ENCODE peak calls at places on chromosomes 11 and 22, in four cellular contexts. S, I, O and V are unnamed samples.

GRCh38 chr11:67239795-67240574 is 26.3 kb upstream of the GRK2 start:
- DNase-seq in S (peak; percentile 100), I (peak; percentile 89), O (peak; percentile 97), V (peak; percentile 87)

GRCh38 chr11:132142554-132142953 is 772.1 kb downstream of the NTM start:
- DNase-seq in S (no peak), I (no peak), O (no peak), V (no peak)

GRCh38 chr22:21936151-21936778 is 16.4 kb downstream of the PPM1F start:
- DNase-seq in S (no peak), I (no peak), O (peak; percentile 33), V (no peak)

GRCh38 chr11:27291954-27292641 is 70.9 kb downstream of the CCDC34 start:
- DNase-seq in S (no peak), I (no peak), O (peak; percentile 76), V (no peak)

GRCh38 chr22:46365166-46365624 is 29.7 kb downstream of the TRMU start:
- DNase-seq in S (no peak), I (no peak), O (no peak), V (no peak)

GRCh38 chr11:75325713-75326438 is 25.6 kb downstream of the ARRB1 start:
- DNase-seq in S (peak; percentile 47), I (no peak), O (no peak), V (no peak)

GRCh38 chr11:23123766-23124165 is 263.5 kb upstream of the CCDC179 start:
- DNase-seq in S (no peak), I (no peak), O (no peak), V (no peak)

GRCh38 chr11:129930743-129931142 is 35.4 kb upstream of the NFRKB start:
- DNase-seq in S (no peak), I (no peak), O (no peak), V (no peak)

GRCh38 chr11:61834278-61835004 is 6.3 kb downstream of the FADS2 start:
- DNase-seq in S (no peak), I (no peak), O (no peak), V (no peak)